ENCODE peak calls at places on chromosomes 6 and 20, in five cellular contexts. T, Z, C, K and J are unnamed samples.
A peak's percentile ranks its signal among the peaks of the same experiment; 100 is the strongest.

GRCh38 chr20:44461142-44461802 is 14.4 kb upstream of the TTPAL start:
- DNase-seq in K (no peak), C (no peak), Z (no peak), T (no peak), J (no peak)

GRCh38 chr20:44071057-44071456 is 115.9 kb downstream of the JPH2 start:
- DNase-seq in T (no peak), C (no peak), K (no peak), Z (no peak), J (no peak)

GRCh38 chr6:142357879-142358278 is 56.1 kb downstream of the ADGRG6 start:
- DNase-seq in T (no peak), K (no peak), Z (no peak), C (no peak), J (no peak)

GRCh38 chr6:44634321-44634720 is 246.8 kb downstream of the CDC5L start:
- DNase-seq in Z (no peak), C (no peak), K (no peak), T (no peak), J (no peak)

GRCh38 chr6:110341671-110342304 is 16.4 kb downstream of the METTL24 start:
- DNase-seq in T (peak; percentile 70), K (no peak), C (peak; percentile 9), Z (no peak), J (peak; percentile 12)

GRCh38 chr6:16392010-16392409 is 153.6 kb downstream of the GMPR start:
- DNase-seq in Z (no peak), T (no peak), C (no peak), K (no peak), J (no peak)

GRCh38 chr20:51563597-51564332 is 21.2 kb upstream of the NFATC2 start:
- DNase-seq in K (peak; percentile 95), T (peak; percentile 59), Z (no peak), C (peak; percentile 37), J (peak; percentile 79)

GRCh38 chr6:104908431-104909139 is 48.3 kb upstream of the LIN28B start:
- DNase-seq in K (no peak), C (no peak), Z (no peak), T (no peak), J (no peak)

GRCh38 chr6:155530219-155530834 is 74.7 kb upstream of the NOX3 start:
- DNase-seq in K (peak; percentile 66), T (peak; percentile 50), Z (no peak), C (peak; percentile 72), J (peak; percentile 57)

GRCh38 chr20:51196991-51197651 is 174.2 kb upstream of the KCNG1 start:
- DNase-seq in T (no peak), C (no peak), Z (no peak), K (peak; percentile 69), J (no peak)

GRCh38 chr6:148501178-148501590 is 158.5 kb downstream of the SASH1 start:
- DNase-seq in C (no peak), Z (no peak), K (peak; percentile 93), T (peak; percentile 28), J (peak; percentile 98)

GRCh38 chr20:61682114-61682997 is 383.3 kb downstream of the TAF4 start:
- DNase-seq in K (no peak), T (no peak), Z (no peak), C (no peak), J (no peak)

GRCh38 chr6:129766959-129767728 is 57.2 kb upstream of the ARHGAP18 start:
- DNase-seq in Z (no peak), C (peak; percentile 50), K (peak; percentile 74), T (peak; percentile 66), J (peak; percentile 94)

GRCh38 chr6:100229512-100229911 is 235.2 kb downstream of the SIM1 start:
- DNase-seq in K (no peak), C (no peak), T (no peak), Z (no peak), J (no peak)

GRCh38 chr20:48999890-49000870 is 45.9 kb upstream of the CSE1L start:
- DNase-seq in C (no peak), K (no peak), T (no peak), Z (no peak), J (peak; percentile 2)

GRCh38 chr20:10463622-10464021 is 28.5 kb downstream of the SLX4IP start:
- DNase-seq in K (no peak), Z (no peak), T (no peak), C (no peak), J (no peak)

GRCh38 chr20:4962257-4962855 is 39.0 kb downstream of the SLC23A2 start:
- DNase-seq in T (no peak), Z (peak; percentile 5), K (no peak), C (no peak), J (no peak)

GRCh38 chr6:39806277-39806676 is 14.1 kb downstream of the DAAM2 start:
- DNase-seq in Z (no peak), T (no peak), C (no peak), K (peak; percentile 13), J (no peak)

GRCh38 chr6:36615018-36615761 is 21.0 kb downstream of the SRSF3 start:
- DNase-seq in K (peak; percentile 64), T (peak; percentile 66), Z (no peak), C (peak; percentile 72), J (peak; percentile 77)

GRCh38 chr6:132414761-132415160 is 13.5 kb upstream of the MOXD1 start:
- DNase-seq in K (no peak), Z (no peak), T (no peak), C (no peak), J (no peak)

GRCh38 chr6:121884621-121885020 is 449.2 kb downstream of the GJA1 start:
- DNase-seq in Z (no peak), C (no peak), K (no peak), T (no peak), J (no peak)

GRCh38 chr6:116278853-116279231 is 888 bp downstream of the TSPYL1 start:
- DNase-seq in C (no peak), K (no peak), T (no peak), Z (no peak), J (peak; percentile 51)

GRCh38 chr6:87724994-87725811 is 23.2 kb upstream of the AKIRIN2 start:
- DNase-seq in K (no peak), C (no peak), T (no peak), Z (no peak), J (no peak)

GRCh38 chr6:68533339-68533795 is 101.7 kb upstream of the ADGRB3 start:
- DNase-seq in Z (no peak), K (no peak), C (no peak), T (no peak), J (no peak)

GRCh38 chr6:146135167-146135566 is 106.3 kb downstream of the GRM1 start:
- DNase-seq in T (no peak), Z (no peak), C (no peak), K (no peak), J (no peak)

GRCh38 chr6:56851541-56852248 is 103.2 kb upstream of the BEND6 start:
- DNase-seq in T (peak; percentile 64), K (peak; percentile 91), Z (no peak), C (peak; percentile 68), J (peak; percentile 89)

GRCh38 chr6:34341481-34341971 is 50.9 kb downstream of the NUDT3 start:
- DNase-seq in T (no peak), K (peak; percentile 60), C (no peak), Z (no peak), J (peak; percentile 64)

GRCh38 chr20:25309395-25310267 is 61.7 kb downstream of the PYGB start:
- DNase-seq in Z (no peak), T (no peak), C (no peak), K (peak; percentile 86), J (peak; percentile 86)